ENCODE peak calls at places on chromosomes 11 and 22, in ten cellular contexts. R is NCI-H146; A is heart left ventricle; B is Calu3; L is AG04450; H is PC-3; D is NCI-H1436; G is nephron progenitor cell; V is naive thymus-derived CD8-positive, alpha-beta T cell; J is T-helper 2 cell. O is an unnamed sample.

GRCh38 chr22:40211481-40212052 is 33.8 kb downstream of the TNRC6B start:
- DNase-seq in R (no peak), A (no peak), B (no peak), L (no peak), H (no peak), D (no peak), G (no peak), V (no peak), J (no peak), O (no peak)

GRCh38 chr22:25896592-25896991 is 154.6 kb downstream of the MYO18B start:
- DNase-seq in R (no peak), A (no peak), B (no peak), L (no peak), H (no peak), D (no peak), G (no peak), V (no peak), J (no peak), O (no peak)

GRCh38 chr11:91243065-91243464 is 981.6 kb upstream of the FAT3 start:
- DNase-seq in R (no peak), A (no peak), B (no peak), L (no peak), H (peak), D (no peak), G (no peak), V (no peak), J (no peak), O (no peak)

GRCh38 chr11:12185106-12185690 is 74.8 kb downstream of the MICAL2 start:
- DNase-seq in R (no peak), A (no peak), B (no peak), L (no peak), H (no peak), D (no peak), G (no peak), V (no peak), J (no peak), O (no peak)

GRCh38 chr11:61111786-61112517 is 9.7 kb downstream of the CD5 start:
- DNase-seq in R (no peak), A (no peak), B (no peak), L (no peak), H (no peak), D (no peak), G (no peak), V (peak), J (peak), O (no peak)

GRCh38 chr11:91673705-91674104 is 550.9 kb upstream of the FAT3 start:
- DNase-seq in R (no peak), A (no peak), B (no peak), L (no peak), H (no peak), D (no peak), G (no peak), V (no peak), J (no peak), O (no peak)

GRCh38 chr22:45867906-45868555 is 108.9 kb downstream of the WNT7B start:
- DNase-seq in R (no peak), A (peak), B (no peak), L (no peak), H (no peak), D (no peak), G (no peak), V (no peak), J (no peak), O (no peak)

GRCh38 chr22:17303840-17304779 is 65.2 kb upstream of the CECR2 start:
- DNase-seq in R (no peak), A (no peak), B (no peak), L (no peak), H (no peak), D (no peak), G (no peak), V (peak), J (peak), O (no peak)

GRCh38 chr11:64518928-64519327 is 72.1 kb upstream of the SLC22A12 start:
- DNase-seq in R (no peak), A (no peak), B (no peak), L (no peak), H (no peak), D (no peak), G (no peak), V (no peak), J (no peak), O (no peak)

GRCh38 chr22:16801571-16801970 is 23.6 kb downstream of the XKR3 start:
- DNase-seq in R (no peak), A (no peak), B (no peak), L (no peak), H (no peak), D (no peak), G (no peak), V (no peak), J (no peak), O (no peak)

GRCh38 chr11:83047515-83048225 is 24.0 kb downstream of the RAB30 start:
- DNase-seq in R (peak), A (no peak), B (no peak), L (no peak), H (no peak), D (no peak), G (no peak), V (no peak), J (no peak), O (no peak)

GRCh38 chr11:120912504-120912903 is 111.4 kb upstream of the TBCEL start:
- DNase-seq in R (peak), A (no peak), B (no peak), L (peak), H (peak), D (no peak), G (no peak), V (no peak), J (peak), O (peak)

GRCh38 chr22:41398921-41399320 is 17.2 kb downstream of the TEF start:
- DNase-seq in R (no peak), A (no peak), B (no peak), L (no peak), H (no peak), D (no peak), G (no peak), V (no peak), J (no peak), O (no peak)

GRCh38 chr11:35326266-35326879 is 93.0 kb downstream of the SLC1A2 start:
- DNase-seq in R (no peak), A (no peak), B (no peak), L (no peak), H (no peak), D (no peak), G (no peak), V (no peak), J (no peak), O (no peak)

GRCh38 chr11:82858556-82859091 is 41.6 kb downstream of the PRCP start:
- DNase-seq in R (no peak), A (no peak), B (peak), L (peak), H (peak), D (no peak), G (no peak), V (no peak), J (no peak), O (no peak)